ENCODE peak calls at places on chromosomes 13 and 19, in eight cellular contexts. One of them, this sample, is unnamed.

GRCh38 chr19:37961198-37961597 is 54.2 kb downstream of the SIPA1L3 start:
- DNase-seq in NCI-H2029: no peak
- DNase-seq in mucosa of gallbladder: no peak
- DNase-seq in EL: no peak
- DNase-seq in psoas muscle: no peak
- DNase-seq in A549: no peak
- DNase-seq in stimulated activated CD4-positive, alpha-beta T cell treated with anti-CD3 and anti-CD28 coated beads, Interleukin-12 subunit alpha, Interleukin-12 subunit beta, amount 100 ng/mL, for 4 hours: no peak
- DNase-seq in Caco-2: no peak
- DNase-seq in this sample: no peak

GRCh38 chr19:55632463-55632834 is 8.1 kb upstream of the ZNF784 start:
- DNase-seq in stimulated activated CD4-positive, alpha-beta T cell treated with anti-CD3 and anti-CD28 coated beads, Interleukin-12 subunit alpha, Interleukin-12 subunit beta, amount 100 ng/mL, for 4 hours: peak; percentile 78
- DNase-seq in EL: peak; percentile 90
- DNase-seq in psoas muscle: peak; percentile 63
- DNase-seq in Caco-2: peak; percentile 93
- DNase-seq in A549: peak; percentile 99
- DNase-seq in mucosa of gallbladder: peak; percentile 95
- DNase-seq in NCI-H2029: peak; percentile 76
- DNase-seq in this sample: peak; percentile 44

GRCh38 chr13:31982540-31982939 is 49.0 kb upstream of the FRY start:
- DNase-seq in psoas muscle: peak; percentile 65
- DNase-seq in Caco-2: no peak
- DNase-seq in mucosa of gallbladder: peak; percentile 89
- DNase-seq in NCI-H2029: peak; percentile 89
- DNase-seq in EL: peak; percentile 94
- DNase-seq in stimulated activated CD4-positive, alpha-beta T cell treated with anti-CD3 and anti-CD28 coated beads, Interleukin-12 subunit alpha, Interleukin-12 subunit beta, amount 100 ng/mL, for 4 hours: no peak
- DNase-seq in A549: peak; percentile 76
- DNase-seq in this sample: peak; percentile 68

GRCh38 chr13:99383946-99384345 is 76.7 kb upstream of the GPR183 start:
- DNase-seq in A549: no peak
- DNase-seq in NCI-H2029: no peak
- DNase-seq in stimulated activated CD4-positive, alpha-beta T cell treated with anti-CD3 and anti-CD28 coated beads, Interleukin-12 subunit alpha, Interleukin-12 subunit beta, amount 100 ng/mL, for 4 hours: no peak
- DNase-seq in mucosa of gallbladder: no peak
- DNase-seq in Caco-2: no peak
- DNase-seq in EL: no peak
- DNase-seq in psoas muscle: no peak
- DNase-seq in this sample: no peak

GRCh38 chr13:113742000-113742441 is 17.0 kb upstream of the TMEM255B start:
- DNase-seq in A549: peak; percentile 24
- DNase-seq in psoas muscle: peak; percentile 47
- DNase-seq in stimulated activated CD4-positive, alpha-beta T cell treated with anti-CD3 and anti-CD28 coated beads, Interleukin-12 subunit alpha, Interleukin-12 subunit beta, amount 100 ng/mL, for 4 hours: no peak
- DNase-seq in EL: peak; percentile 75
- DNase-seq in Caco-2: peak; percentile 74
- DNase-seq in mucosa of gallbladder: no peak
- DNase-seq in NCI-H2029: no peak
- DNase-seq in this sample: no peak

GRCh38 chr19:53037101-53038097 is 7.1 kb upstream of the ERVV-2 start:
- DNase-seq in stimulated activated CD4-positive, alpha-beta T cell treated with anti-CD3 and anti-CD28 coated beads, Interleukin-12 subunit alpha, Interleukin-12 subunit beta, amount 100 ng/mL, for 4 hours: no peak
- DNase-seq in Caco-2: no peak
- DNase-seq in mucosa of gallbladder: peak; percentile 26
- DNase-seq in A549: no peak
- DNase-seq in NCI-H2029: no peak
- DNase-seq in EL: peak; percentile 54
- DNase-seq in psoas muscle: no peak
- DNase-seq in this sample: peak; percentile 37

GRCh38 chr13:80962855-80963254 is 621.9 kb upstream of the SPRY2 start:
- DNase-seq in A549: no peak
- DNase-seq in mucosa of gallbladder: no peak
- DNase-seq in psoas muscle: no peak
- DNase-seq in Caco-2: no peak
- DNase-seq in EL: no peak
- DNase-seq in stimulated activated CD4-positive, alpha-beta T cell treated with anti-CD3 and anti-CD28 coated beads, Interleukin-12 subunit alpha, Interleukin-12 subunit beta, amount 100 ng/mL, for 4 hours: no peak
- DNase-seq in NCI-H2029: no peak
- DNase-seq in this sample: no peak

GRCh38 chr13:27043013-27043412 is 128.6 kb downstream of the USP12 start:
- DNase-seq in Caco-2: no peak
- DNase-seq in mucosa of gallbladder: no peak
- DNase-seq in EL: peak; percentile 96
- DNase-seq in A549: peak; percentile 87
- DNase-seq in psoas muscle: no peak
- DNase-seq in NCI-H2029: peak; percentile 65
- DNase-seq in stimulated activated CD4-positive, alpha-beta T cell treated with anti-CD3 and anti-CD28 coated beads, Interleukin-12 subunit alpha, Interleukin-12 subunit beta, amount 100 ng/mL, for 4 hours: no peak
- DNase-seq in this sample: no peak

GRCh38 chr13:23467048-23467931 is 33.8 kb upstream of the SACS start:
- DNase-seq in stimulated activated CD4-positive, alpha-beta T cell treated with anti-CD3 and anti-CD28 coated beads, Interleukin-12 subunit alpha, Interleukin-12 subunit beta, amount 100 ng/mL, for 4 hours: no peak
- DNase-seq in A549: no peak
- DNase-seq in EL: peak; percentile 87
- DNase-seq in mucosa of gallbladder: no peak
- DNase-seq in psoas muscle: no peak
- DNase-seq in Caco-2: no peak
- DNase-seq in NCI-H2029: no peak
- DNase-seq in this sample: no peak

GRCh38 chr19:41161903-41162302 is 31.1 kb upstream of the CYP2S1 start:
- DNase-seq in EL: no peak
- DNase-seq in psoas muscle: no peak
- DNase-seq in A549: peak; percentile 74
- DNase-seq in Caco-2: peak; percentile 57
- DNase-seq in mucosa of gallbladder: no peak
- DNase-seq in stimulated activated CD4-positive, alpha-beta T cell treated with anti-CD3 and anti-CD28 coated beads, Interleukin-12 subunit alpha, Interleukin-12 subunit beta, amount 100 ng/mL, for 4 hours: no peak
- DNase-seq in NCI-H2029: no peak
- DNase-seq in this sample: no peak

GRCh38 chr13:113741101-113741731 is 17.8 kb upstream of the TMEM255B start:
- DNase-seq in NCI-H2029: no peak
- DNase-seq in psoas muscle: no peak
- DNase-seq in EL: no peak
- DNase-seq in mucosa of gallbladder: no peak
- DNase-seq in Caco-2: no peak
- DNase-seq in stimulated activated CD4-positive, alpha-beta T cell treated with anti-CD3 and anti-CD28 coated beads, Interleukin-12 subunit alpha, Interleukin-12 subunit beta, amount 100 ng/mL, for 4 hours: no peak
- DNase-seq in A549: no peak
- DNase-seq in this sample: no peak

GRCh38 chr19:44807162-44807561 is 1.7 kb upstream of the BCAM start:
- DNase-seq in EL: no peak
- DNase-seq in NCI-H2029: peak; percentile 96
- DNase-seq in A549: peak; percentile 83
- DNase-seq in mucosa of gallbladder: peak; percentile 59
- DNase-seq in Caco-2: peak; percentile 84
- DNase-seq in psoas muscle: no peak
- DNase-seq in stimulated activated CD4-positive, alpha-beta T cell treated with anti-CD3 and anti-CD28 coated beads, Interleukin-12 subunit alpha, Interleukin-12 subunit beta, amount 100 ng/mL, for 4 hours: no peak
- DNase-seq in this sample: no peak

GRCh38 chr19:57363734-57364181 is 407 bp downstream of the TRAPPC2B start:
- DNase-seq in NCI-H2029: no peak
- DNase-seq in Caco-2: no peak
- DNase-seq in A549: no peak
- DNase-seq in EL: peak; percentile 18
- DNase-seq in stimulated activated CD4-positive, alpha-beta T cell treated with anti-CD3 and anti-CD28 coated beads, Interleukin-12 subunit alpha, Interleukin-12 subunit beta, amount 100 ng/mL, for 4 hours: no peak
- DNase-seq in psoas muscle: no peak
- DNase-seq in mucosa of gallbladder: no peak
- DNase-seq in this sample: no peak

GRCh38 chr13:34701919-34702318 is 240.2 kb upstream of the NBEA start:
- DNase-seq in NCI-H2029: no peak
- DNase-seq in mucosa of gallbladder: no peak
- DNase-seq in EL: no peak
- DNase-seq in stimulated activated CD4-positive, alpha-beta T cell treated with anti-CD3 and anti-CD28 coated beads, Interleukin-12 subunit alpha, Interleukin-12 subunit beta, amount 100 ng/mL, for 4 hours: no peak
- DNase-seq in Caco-2: no peak
- DNase-seq in A549: no peak
- DNase-seq in psoas muscle: no peak
- DNase-seq in this sample: no peak

GRCh38 chr19:5784581-5785147 is at the start of gene PRR22:
- DNase-seq in Caco-2: no peak
- DNase-seq in NCI-H2029: no peak
- DNase-seq in stimulated activated CD4-positive, alpha-beta T cell treated with anti-CD3 and anti-CD28 coated beads, Interleukin-12 subunit alpha, Interleukin-12 subunit beta, amount 100 ng/mL, for 4 hours: no peak
- DNase-seq in psoas muscle: no peak
- DNase-seq in EL: no peak
- DNase-seq in mucosa of gallbladder: no peak
- DNase-seq in A549: no peak
- DNase-seq in this sample: no peak

GRCh38 chr13:87094646-87095045 is 576.5 kb upstream of the SLITRK5 start:
- DNase-seq in mucosa of gallbladder: no peak
- DNase-seq in psoas muscle: no peak
- DNase-seq in Caco-2: no peak
- DNase-seq in EL: no peak
- DNase-seq in A549: no peak
- DNase-seq in stimulated activated CD4-positive, alpha-beta T cell treated with anti-CD3 and anti-CD28 coated beads, Interleukin-12 subunit alpha, Interleukin-12 subunit beta, amount 100 ng/mL, for 4 hours: no peak
- DNase-seq in NCI-H2029: no peak
- DNase-seq in this sample: no peak

GRCh38 chr19:29666634-29667389 is 1.6 kb downstream of the PLEKHF1 start:
- DNase-seq in psoas muscle: peak; percentile 82
- DNase-seq in A549: no peak
- DNase-seq in Caco-2: no peak
- DNase-seq in mucosa of gallbladder: peak; percentile 64
- DNase-seq in stimulated activated CD4-positive, alpha-beta T cell treated with anti-CD3 and anti-CD28 coated beads, Interleukin-12 subunit alpha, Interleukin-12 subunit beta, amount 100 ng/mL, for 4 hours: no peak
- DNase-seq in NCI-H2029: no peak
- DNase-seq in EL: peak; percentile 64
- DNase-seq in this sample: peak; percentile 79

GRCh38 chr13:97948041-97948440 is 5.4 kb upstream of the IPO5 start:
- DNase-seq in Caco-2: no peak
- DNase-seq in stimulated activated CD4-positive, alpha-beta T cell treated with anti-CD3 and anti-CD28 coated beads, Interleukin-12 subunit alpha, Interleukin-12 subunit beta, amount 100 ng/mL, for 4 hours: no peak
- DNase-seq in NCI-H2029: no peak
- DNase-seq in A549: no peak
- DNase-seq in EL: peak; percentile 57
- DNase-seq in psoas muscle: no peak
- DNase-seq in mucosa of gallbladder: no peak
- DNase-seq in this sample: no peak

GRCh38 chr19:4391701-4392543 is 8.4 kb downstream of the SH3GL1 start:
- DNase-seq in EL: peak; percentile 93
- DNase-seq in A549: no peak
- DNase-seq in psoas muscle: peak; percentile 67
- DNase-seq in NCI-H2029: no peak
- DNase-seq in stimulated activated CD4-positive, alpha-beta T cell treated with anti-CD3 and anti-CD28 coated beads, Interleukin-12 subunit alpha, Interleukin-12 subunit beta, amount 100 ng/mL, for 4 hours: no peak
- DNase-seq in mucosa of gallbladder: no peak
- DNase-seq in Caco-2: no peak
- DNase-seq in this sample: peak; percentile 53

GRCh38 chr13:50208826-50209335 is 193.6 kb downstream of the KCNRG start:
- DNase-seq in Caco-2: no peak
- DNase-seq in psoas muscle: peak; percentile 42
- DNase-seq in stimulated activated CD4-positive, alpha-beta T cell treated with anti-CD3 and anti-CD28 coated beads, Interleukin-12 subunit alpha, Interleukin-12 subunit beta, amount 100 ng/mL, for 4 hours: no peak
- DNase-seq in mucosa of gallbladder: peak; percentile 14
- DNase-seq in NCI-H2029: no peak
- DNase-seq in A549: peak; percentile 54
- DNase-seq in EL: peak; percentile 73
- DNase-seq in this sample: peak; percentile 48

GRCh38 chr19:6113616-6114188 is 3.4 kb upstream of the RFX2 start:
- DNase-seq in NCI-H2029: no peak
- DNase-seq in mucosa of gallbladder: no peak
- DNase-seq in Caco-2: no peak
- DNase-seq in stimulated activated CD4-positive, alpha-beta T cell treated with anti-CD3 and anti-CD28 coated beads, Interleukin-12 subunit alpha, Interleukin-12 subunit beta, amount 100 ng/mL, for 4 hours: no peak
- DNase-seq in A549: no peak
- DNase-seq in EL: no peak
- DNase-seq in psoas muscle: no peak
- DNase-seq in this sample: no peak

GRCh38 chr13:76053181-76053580 is 417.1 kb downstream of the LMO7 start:
- DNase-seq in NCI-H2029: no peak
- DNase-seq in stimulated activated CD4-positive, alpha-beta T cell treated with anti-CD3 and anti-CD28 coated beads, Interleukin-12 subunit alpha, Interleukin-12 subunit beta, amount 100 ng/mL, for 4 hours: no peak
- DNase-seq in A549: no peak
- DNase-seq in mucosa of gallbladder: no peak
- DNase-seq in EL: no peak
- DNase-seq in Caco-2: peak; percentile 23
- DNase-seq in psoas muscle: no peak
- DNase-seq in this sample: no peak

GRCh38 chr13:29527916-29528315 is 67.6 kb downstream of the SLC7A1 start:
- DNase-seq in mucosa of gallbladder: no peak
- DNase-seq in Caco-2: no peak
- DNase-seq in psoas muscle: no peak
- DNase-seq in NCI-H2029: no peak
- DNase-seq in A549: no peak
- DNase-seq in EL: no peak
- DNase-seq in stimulated activated CD4-positive, alpha-beta T cell treated with anti-CD3 and anti-CD28 coated beads, Interleukin-12 subunit alpha, Interleukin-12 subunit beta, amount 100 ng/mL, for 4 hours: no peak
- DNase-seq in this sample: no peak

GRCh38 chr19:6890938-6891337 is 3.6 kb downstream of the ADGRE1 start:
- DNase-seq in A549: no peak
- DNase-seq in psoas muscle: no peak
- DNase-seq in NCI-H2029: no peak
- DNase-seq in Caco-2: no peak
- DNase-seq in mucosa of gallbladder: no peak
- DNase-seq in EL: no peak
- DNase-seq in stimulated activated CD4-positive, alpha-beta T cell treated with anti-CD3 and anti-CD28 coated beads, Interleukin-12 subunit alpha, Interleukin-12 subunit beta, amount 100 ng/mL, for 4 hours: peak; percentile 16
- DNase-seq in this sample: no peak

GRCh38 chr13:114071441-114071840 is 61.0 kb downstream of the RASA3 start:
- DNase-seq in mucosa of gallbladder: no peak
- DNase-seq in psoas muscle: no peak
- DNase-seq in NCI-H2029: no peak
- DNase-seq in Caco-2: no peak
- DNase-seq in A549: no peak
- DNase-seq in stimulated activated CD4-positive, alpha-beta T cell treated with anti-CD3 and anti-CD28 coated beads, Interleukin-12 subunit alpha, Interleukin-12 subunit beta, amount 100 ng/mL, for 4 hours: no peak
- DNase-seq in EL: no peak
- DNase-seq in this sample: no peak

GRCh38 chr19:2199215-2199614 is 35.5 kb downstream of the DOT1L start:
- DNase-seq in EL: no peak
- DNase-seq in mucosa of gallbladder: no peak
- DNase-seq in NCI-H2029: no peak
- DNase-seq in psoas muscle: no peak
- DNase-seq in A549: peak; percentile 23
- DNase-seq in stimulated activated CD4-positive, alpha-beta T cell treated with anti-CD3 and anti-CD28 coated beads, Interleukin-12 subunit alpha, Interleukin-12 subunit beta, amount 100 ng/mL, for 4 hours: no peak
- DNase-seq in Caco-2: no peak
- DNase-seq in this sample: no peak

GRCh38 chr19:6801397-6802086 is 29.0 kb downstream of the VAV1 start:
- DNase-seq in Caco-2: no peak
- DNase-seq in mucosa of gallbladder: peak; percentile 70
- DNase-seq in A549: peak; percentile 87
- DNase-seq in EL: peak; percentile 24
- DNase-seq in psoas muscle: peak; percentile 58
- DNase-seq in stimulated activated CD4-positive, alpha-beta T cell treated with anti-CD3 and anti-CD28 coated beads, Interleukin-12 subunit alpha, Interleukin-12 subunit beta, amount 100 ng/mL, for 4 hours: peak; percentile 81
- DNase-seq in NCI-H2029: peak; percentile 61
- DNase-seq in this sample: peak; percentile 69

GRCh38 chr13:36101157-36101556 is 30.0 kb downstream of the DCLK1 start:
- DNase-seq in mucosa of gallbladder: no peak
- DNase-seq in NCI-H2029: no peak
- DNase-seq in A549: no peak
- DNase-seq in Caco-2: no peak
- DNase-seq in psoas muscle: no peak
- DNase-seq in EL: no peak
- DNase-seq in stimulated activated CD4-positive, alpha-beta T cell treated with anti-CD3 and anti-CD28 coated beads, Interleukin-12 subunit alpha, Interleukin-12 subunit beta, amount 100 ng/mL, for 4 hours: no peak
- DNase-seq in this sample: no peak

GRCh38 chr13:60787083-60787482 is 390.1 kb downstream of the TDRD3 start:
- DNase-seq in psoas muscle: no peak
- DNase-seq in mucosa of gallbladder: no peak
- DNase-seq in A549: no peak
- DNase-seq in EL: no peak
- DNase-seq in stimulated activated CD4-positive, alpha-beta T cell treated with anti-CD3 and anti-CD28 coated beads, Interleukin-12 subunit alpha, Interleukin-12 subunit beta, amount 100 ng/mL, for 4 hours: no peak
- DNase-seq in Caco-2: no peak
- DNase-seq in NCI-H2029: no peak
- DNase-seq in this sample: no peak

GRCh38 chr13:112672651-112673284 is 17.1 kb upstream of the ATP11A start:
- DNase-seq in A549: no peak
- DNase-seq in stimulated activated CD4-positive, alpha-beta T cell treated with anti-CD3 and anti-CD28 coated beads, Interleukin-12 subunit alpha, Interleukin-12 subunit beta, amount 100 ng/mL, for 4 hours: no peak
- DNase-seq in psoas muscle: no peak
- DNase-seq in mucosa of gallbladder: no peak
- DNase-seq in NCI-H2029: no peak
- DNase-seq in EL: no peak
- DNase-seq in Caco-2: no peak
- DNase-seq in this sample: no peak

GRCh38 chr13:74246398-74246975 is 112.3 kb upstream of the KLF12 start:
- DNase-seq in Caco-2: no peak
- DNase-seq in NCI-H2029: no peak
- DNase-seq in psoas muscle: no peak
- DNase-seq in mucosa of gallbladder: peak; percentile 11
- DNase-seq in EL: no peak
- DNase-seq in stimulated activated CD4-positive, alpha-beta T cell treated with anti-CD3 and anti-CD28 coated beads, Interleukin-12 subunit alpha, Interleukin-12 subunit beta, amount 100 ng/mL, for 4 hours: no peak
- DNase-seq in A549: no peak
- DNase-seq in this sample: peak; percentile 18

GRCh38 chr13:110856941-110857835 is 57.7 kb downstream of the ANKRD10 start:
- DNase-seq in A549: no peak
- DNase-seq in mucosa of gallbladder: no peak
- DNase-seq in NCI-H2029: no peak
- DNase-seq in psoas muscle: no peak
- DNase-seq in stimulated activated CD4-positive, alpha-beta T cell treated with anti-CD3 and anti-CD28 coated beads, Interleukin-12 subunit alpha, Interleukin-12 subunit beta, amount 100 ng/mL, for 4 hours: no peak
- DNase-seq in EL: no peak
- DNase-seq in Caco-2: no peak
- DNase-seq in this sample: no peak

GRCh38 chr13:111031531-111031961 is 83.6 kb upstream of the ARHGEF7 start:
- DNase-seq in psoas muscle: peak; percentile 72
- DNase-seq in EL: peak; percentile 89
- DNase-seq in stimulated activated CD4-positive, alpha-beta T cell treated with anti-CD3 and anti-CD28 coated beads, Interleukin-12 subunit alpha, Interleukin-12 subunit beta, amount 100 ng/mL, for 4 hours: no peak
- DNase-seq in Caco-2: no peak
- DNase-seq in mucosa of gallbladder: no peak
- DNase-seq in A549: no peak
- DNase-seq in NCI-H2029: no peak
- DNase-seq in this sample: no peak

GRCh38 chr13:110017379-110017778 is 231.0 kb upstream of the IRS2 start:
- DNase-seq in Caco-2: peak; percentile 58
- DNase-seq in NCI-H2029: no peak
- DNase-seq in psoas muscle: no peak
- DNase-seq in stimulated activated CD4-positive, alpha-beta T cell treated with anti-CD3 and anti-CD28 coated beads, Interleukin-12 subunit alpha, Interleukin-12 subunit beta, amount 100 ng/mL, for 4 hours: no peak
- DNase-seq in EL: peak; percentile 97
- DNase-seq in A549: peak; percentile 89
- DNase-seq in mucosa of gallbladder: no peak
- DNase-seq in this sample: no peak

This sample was measured in left ventricle myocardium inferior.